ENCODE peak calls at places on chromosomes 6 and 20, in eight cellular contexts. D, G, M, Z, Q, J, F and Y are unnamed samples.

GRCh38 chr20:45358282-45359068 is 4.5 kb upstream of the SYS1 start:
- DNase-seq in G (no peak), F (no peak), D (peak), M (no peak), Q (no peak), Z (no peak), J (no peak), Y (no peak)

GRCh38 chr6:38161331-38161730 is 341.8 kb downstream of the ZFAND3 start:
- DNase-seq in D (no peak), F (no peak), J (no peak), Z (no peak), M (no peak), G (no peak), Q (no peak), Y (peak)

GRCh38 chr20:25668446-25668845 is 28.2 kb downstream of the ZNF337 start:
- DNase-seq in D (no peak), F (no peak), G (no peak), Q (no peak), M (no peak), Z (no peak), J (no peak), Y (no peak)

GRCh38 chr6:5412017-5412416 is 150.7 kb downstream of the FARS2 start:
- DNase-seq in G (no peak), F (no peak), D (no peak), Q (no peak), Z (no peak), J (no peak), M (no peak), Y (no peak)

GRCh38 chr6:3456395-3456767 is 469 bp downstream of the SLC22A23 start:
- DNase-seq in J (no peak), G (no peak), M (no peak), Z (no peak), Q (no peak), D (no peak), F (no peak), Y (no peak)

GRCh38 chr20:44788706-44789456 is 21.5 kb downstream of the RIMS4 start:
- DNase-seq in G (no peak), J (no peak), F (no peak), Z (no peak), Q (no peak), D (no peak), M (no peak), Y (no peak)

GRCh38 chr6:41546866-41547798 is 951 bp downstream of the FOXP4 start:
- DNase-seq in G (no peak), D (no peak), F (peak), M (peak), Z (peak), J (peak), Q (peak), Y (peak)

GRCh38 chr6:82118150-82118562 is 129.4 kb downstream of the IBTK start:
- DNase-seq in F (no peak), Z (no peak), G (no peak), Q (no peak), D (no peak), J (peak), M (no peak), Y (no peak)

GRCh38 chr6:112019619-112020018 is 34.3 kb upstream of the CCN6 start:
- DNase-seq in D (no peak), M (no peak), J (no peak), F (no peak), Z (no peak), G (no peak), Q (no peak), Y (no peak)

GRCh38 chr6:119040229-119040628 is 38.2 kb downstream of the FAM184A start:
- DNase-seq in M (no peak), Q (no peak), J (no peak), G (no peak), Z (no peak), D (no peak), F (no peak), Y (no peak)

GRCh38 chr6:89186762-89187161 is 30.4 kb downstream of the GABRR1 start:
- DNase-seq in J (no peak), G (no peak), F (no peak), D (no peak), M (no peak), Q (no peak), Z (no peak), Y (no peak)

GRCh38 chr6:145866449-145867401 is 52.1 kb upstream of the FBXO30 start:
- DNase-seq in M (no peak), F (no peak), J (no peak), Z (no peak), Q (no peak), D (no peak), G (no peak), Y (no peak)

GRCh38 chr6:33213166-33213988 is 5.1 kb downstream of the RING1 start:
- DNase-seq in Z (peak), D (no peak), Q (no peak), G (no peak), F (no peak), J (no peak), M (no peak), Y (peak)

GRCh38 chr20:5024103-5024502 is 22.8 kb upstream of the SLC23A2 start:
- DNase-seq in M (no peak), J (no peak), Q (no peak), Z (no peak), D (no peak), F (no peak), G (no peak), Y (no peak)

GRCh38 chr20:2330090-2330695 is 34.4 kb downstream of the TGM3 start:
- DNase-seq in D (no peak), F (no peak), Z (no peak), G (no peak), M (no peak), Q (no peak), J (peak), Y (no peak)

GRCh38 chr6:5173862-5174643 is 86.7 kb downstream of the LYRM4 start:
- DNase-seq in D (no peak), J (peak), Z (no peak), G (peak), M (no peak), Q (peak), F (no peak), Y (no peak)

GRCh38 chr6:117138920-117139319 is 126.4 kb upstream of the VGLL2 start:
- DNase-seq in F (no peak), Q (no peak), J (no peak), M (no peak), Z (no peak), G (no peak), D (no peak), Y (no peak)

GRCh38 chr6:154593122-154593521 is 82.6 kb upstream of the CNKSR3 start:
- DNase-seq in G (no peak), F (no peak), Q (no peak), M (no peak), Z (peak), D (peak), J (no peak), Y (peak)
- H3K27ac ChIP-seq in G (no peak), F (no peak), Q (no peak), M (no peak), Z (peak), D (peak), J (no peak), Y (no peak)

GRCh38 chr6:137231895-137232294 is 12.7 kb upstream of the IFNGR1 start:
- DNase-seq in J (no peak), G (no peak), M (no peak), D (no peak), F (no peak), Q (no peak), Z (no peak), Y (no peak)

GRCh38 chr6:137233561-137234504 is 14.6 kb upstream of the IFNGR1 start:
- DNase-seq in Q (no peak), G (no peak), Z (no peak), D (no peak), M (peak), F (no peak), J (peak), Y (no peak)

GRCh38 chr6:137236581-137237355 is 17.6 kb upstream of the IFNGR1 start:
- DNase-seq in M (no peak), G (no peak), F (no peak), D (no peak), Q (no peak), J (no peak), Z (no peak), Y (no peak)

GRCh38 chr6:137235686-137236085 is 16.5 kb upstream of the IFNGR1 start:
- DNase-seq in F (no peak), Q (no peak), G (no peak), D (no peak), Z (no peak), M (no peak), J (no peak), Y (no peak)

DNA sequence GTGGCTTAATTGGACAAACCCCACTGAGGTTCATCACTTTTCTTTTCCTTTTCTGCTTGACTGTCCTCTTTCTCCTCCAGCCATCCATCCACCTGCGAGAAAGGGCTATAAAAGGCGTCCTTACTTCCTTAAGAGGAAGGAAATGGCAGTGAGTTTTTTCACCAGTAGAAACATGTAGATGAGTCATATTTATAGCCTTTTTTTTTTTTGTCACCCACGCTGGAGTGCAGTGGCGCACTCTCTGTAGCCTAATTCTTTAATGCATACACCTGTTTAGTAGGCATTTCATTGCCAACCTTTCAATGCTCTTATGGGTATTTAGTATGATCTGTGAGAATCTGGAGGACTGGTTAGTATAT is 15.3 kb upstream of the IFNGR1 start:
- DNase-seq in Q (peak), F (no peak), D (no peak), J (peak), Z (no peak), G (no peak), M (no peak), Y (no peak)
- H3K27ac ChIP-seq in Q (no peak), F (no peak), D (peak), J (no peak), Z (no peak), G (no peak), M (no peak), Y (no peak)

DNA sequence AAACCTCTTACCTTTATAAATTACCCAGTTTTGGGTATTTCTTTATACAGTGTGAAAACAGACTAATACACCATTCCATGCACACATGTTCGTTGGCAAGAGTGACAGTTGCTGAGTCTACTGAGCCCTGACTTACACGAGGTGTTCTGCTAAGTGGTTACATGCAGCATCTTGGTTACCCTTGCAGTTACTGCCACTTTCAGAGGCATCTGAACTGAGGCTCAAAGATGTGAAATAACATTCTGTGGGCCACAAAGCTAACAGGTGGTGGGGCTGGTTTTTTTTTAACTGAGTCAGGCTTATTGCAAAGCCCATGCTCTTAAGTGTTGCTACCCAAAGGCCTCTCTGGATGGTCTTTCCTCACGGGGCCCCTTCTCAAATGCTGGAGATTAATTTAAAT is 54.4 kb upstream of the GTSF1L start:
- DNase-seq in D (no peak), G (no peak), F (no peak), Q (no peak), M (no peak), Z (no peak), J (no peak), Y (no peak)
- H3K27ac ChIP-seq in D (no peak), G (no peak), F (no peak), Q (no peak), M (no peak), Z (no peak), J (no peak), Y (no peak)

DNA sequence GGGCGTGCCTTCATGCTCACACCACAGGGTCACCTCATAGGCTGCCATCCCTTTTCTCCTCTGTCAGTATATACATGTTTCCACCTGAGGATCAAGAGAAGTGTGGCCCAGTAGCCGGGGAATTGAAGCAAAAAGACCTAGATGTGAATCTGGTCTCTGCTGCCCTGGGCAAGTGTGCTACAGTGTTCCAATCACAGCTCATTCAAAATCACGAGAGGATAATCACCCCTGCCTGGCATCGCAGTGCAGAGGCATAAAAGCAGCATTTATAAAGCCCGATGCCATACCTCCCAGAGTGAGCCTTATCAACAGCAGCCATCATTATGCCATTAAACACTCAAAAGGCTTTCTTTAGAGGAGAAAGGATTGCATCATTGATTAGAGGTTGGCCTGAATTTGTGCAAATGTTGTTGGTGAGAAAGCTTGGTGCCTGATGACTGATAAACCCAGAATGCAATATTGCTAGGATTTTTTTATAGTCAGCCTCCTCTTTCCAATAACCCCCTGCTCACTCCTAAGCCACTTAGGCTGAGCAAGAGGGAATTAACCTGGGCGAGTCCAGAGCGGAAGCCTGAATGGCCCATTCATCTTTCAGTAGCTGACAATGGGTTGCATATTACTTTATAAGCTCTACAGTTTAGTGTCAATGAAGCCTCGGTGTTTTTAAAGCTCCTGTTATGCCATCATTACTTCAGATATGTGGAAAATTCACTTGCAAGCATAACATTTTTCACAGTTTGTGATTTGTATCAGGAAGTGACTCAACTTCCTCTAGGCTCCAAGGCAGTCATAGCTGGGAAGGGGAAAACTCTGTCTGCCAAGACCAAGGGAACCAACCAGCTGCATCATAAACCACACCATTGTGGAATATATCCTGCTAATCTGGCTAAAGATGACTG is 92.5 kb upstream of the NXT1 start:
- DNase-seq in Q (no peak), G (no peak), F (no peak), M (peak), Z (no peak), D (no peak), J (peak), Y (no peak)
- H3K27ac ChIP-seq in Q (no peak), G (no peak), F (no peak), M (peak), Z (no peak), D (peak), J (peak), Y (no peak)

DNA sequence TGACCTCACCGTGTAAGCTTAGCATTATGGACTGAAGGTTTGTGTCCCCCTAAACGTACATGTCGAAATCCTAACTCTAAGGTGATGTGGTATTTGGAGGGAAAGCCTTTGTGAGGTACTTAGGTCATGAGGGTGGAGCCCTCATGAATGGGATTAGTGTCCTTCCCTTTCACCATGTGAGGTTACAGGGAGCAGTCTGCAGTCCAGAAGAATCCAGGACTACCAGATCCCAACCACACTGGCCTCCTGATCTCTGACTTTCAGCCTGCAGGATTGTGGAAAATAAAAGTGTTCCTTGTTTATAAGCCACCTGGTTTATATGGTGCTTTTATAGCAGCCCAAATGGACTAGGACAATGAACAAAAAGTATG is 73.4 kb downstream of the ZBTB2 start:
- DNase-seq in F (no peak), G (no peak), D (no peak), Z (no peak), Q (no peak), M (no peak), J (no peak), Y (no peak)
- H3K27ac ChIP-seq in F (no peak), G (no peak), D (no peak), Z (peak), Q (no peak), M (no peak), J (no peak), Y (no peak)

GRCh38 chr6:125558451-125558850 is 191.0 kb upstream of the HEY2 start:
- DNase-seq in Q (no peak), M (no peak), D (no peak), F (no peak), G (no peak), J (no peak), Z (peak), Y (peak)
- H3K27ac ChIP-seq in Q (no peak), M (no peak), D (no peak), F (no peak), G (no peak), J (no peak), Z (peak), Y (peak)

GRCh38 chr6:85672050-85672449 is 29.4 kb upstream of the SYNCRIP start:
- DNase-seq in M (no peak), G (no peak), D (no peak), J (no peak), Z (no peak), F (no peak), Q (no peak), Y (no peak)
- H3K27ac ChIP-seq in M (peak), G (no peak), D (no peak), J (no peak), Z (no peak), F (no peak), Q (no peak), Y (no peak)